ENCODE peak calls at places on chromosome X, in six cellular contexts. I is renal cortical epithelial cell; K is HS-5; Z is HFF-Myc; L is left ventricle myocardium inferior; S is CD8-positive, alpha-beta T cell. F is an unnamed sample.

GRCh38 chrX:152936306-152936705 is 38.4 kb downstream of the ZNF185 start:
- DNase-seq in L (no peak), K (no peak), S (no peak), I (no peak), Z (no peak), F (no peak)

GRCh38 chrX:2484721-2485459 is 15.9 kb downstream of the DHRSX start:
- DNase-seq in I (no peak), K (no peak), L (no peak), Z (no peak), S (no peak), F (peak)

GRCh38 chrX:9205599-9206223 is 171.8 kb upstream of the FAM9B start:
- DNase-seq in K (no peak), L (no peak), Z (no peak), S (no peak), I (no peak), F (no peak)

GRCh38 chrX:118729043-118729652 is 1.7 kb downstream of the IL13RA1 start:
- DNase-seq in S (no peak), L (no peak), Z (no peak), I (no peak), K (no peak), F (no peak)

GRCh38 chrX:23327104-23327503 is 7.5 kb upstream of the PTCHD1 start:
- DNase-seq in L (no peak), I (peak), K (no peak), Z (no peak), S (no peak), F (no peak)

GRCh38 chrX:150324035-150324728 is 38.9 kb upstream of the MAMLD1 start:
- DNase-seq in L (no peak), S (no peak), I (peak), Z (peak), K (peak), F (no peak)

GRCh38 chrX:40012800-40013682 is 84.7 kb downstream of the BCOR start:
- DNase-seq in S (no peak), Z (no peak), K (peak), I (peak), L (peak), F (peak)

GRCh38 chrX:118116308-118117068 is at the start of gene KLHL13:
- DNase-seq in L (peak), Z (no peak), I (no peak), S (no peak), K (no peak), F (no peak)

GRCh38 chrX:10001496-10001895 is 34.3 kb downstream of the CLDN34 start:
- DNase-seq in L (no peak), K (no peak), I (no peak), S (no peak), Z (no peak), F (no peak)

GRCh38 chrX:38215141-38215540 is 5.5 kb downstream of the SRPX start:
- DNase-seq in S (no peak), K (peak), Z (peak), L (no peak), I (peak), F (no peak)

GRCh38 chrX:103847174-103847870 is 15.3 kb upstream of the RAB9B start:
- DNase-seq in K (no peak), L (no peak), Z (no peak), I (peak), S (no peak), F (no peak)

GRCh38 chrX:23770142-23770541 is 12.8 kb upstream of the SAT1 start:
- DNase-seq in I (no peak), S (no peak), Z (no peak), K (no peak), L (no peak), F (no peak)

GRCh38 chrX:39718951-39719350 is 378.8 kb downstream of the BCOR start:
- DNase-seq in K (no peak), L (no peak), Z (no peak), I (no peak), S (no peak), F (no peak)

GRCh38 chrX:69033936-69034335 is 131.3 kb downstream of the PJA1 start:
- DNase-seq in L (no peak), Z (no peak), I (peak), K (no peak), S (no peak), F (no peak)

GRCh38 chrX:134368140-134368539 is 91.8 kb upstream of the HPRT1 start:
- DNase-seq in K (no peak), S (no peak), L (no peak), I (no peak), Z (no peak), F (no peak)

GRCh38 chrX:75623535-75623934 is 100.7 kb upstream of the ZDHHC15 start:
- DNase-seq in L (no peak), S (no peak), Z (no peak), I (no peak), K (no peak), F (no peak)

GRCh38 chrX:151393514-151393913 is 3.5 kb upstream of the VMA21 start:
- DNase-seq in Z (no peak), L (no peak), I (no peak), S (peak), K (no peak), F (no peak)

GRCh38 chrX:2572740-2573139 is 72.0 kb upstream of the DHRSX start:
- DNase-seq in Z (no peak), L (no peak), S (no peak), I (no peak), K (no peak), F (no peak)

GRCh38 chrX:24145340-24146186 is 4.0 kb upstream of the ZFX start:
- DNase-seq in I (peak), Z (no peak), S (no peak), K (peak), L (no peak), F (no peak)

GRCh38 chrX:50838820-50839600 is 25.0 kb upstream of the SHROOM4 start:
- DNase-seq in K (no peak), L (no peak), Z (no peak), S (no peak), I (peak), F (no peak)

GRCh38 chrX:72498782-72499181 is 73.9 kb downstream of the HDAC8 start:
- DNase-seq in I (peak), K (no peak), L (no peak), Z (no peak), S (no peak), F (no peak)

GRCh38 chrX:79524642-79525041 is 157.5 kb upstream of the ITM2A start:
- DNase-seq in L (no peak), S (no peak), K (no peak), Z (no peak), I (peak), F (no peak)

GRCh38 chrX:69285401-69285871 is 120.2 kb upstream of the PJA1 start:
- DNase-seq in L (peak), I (no peak), S (no peak), K (no peak), Z (no peak), F (no peak)

GRCh38 chrX:37912797-37913196 is 65.4 kb upstream of the DYNLT3 start:
- DNase-seq in Z (no peak), S (no peak), L (no peak), I (peak), K (no peak), F (no peak)

GRCh38 chrX:19747672-19748610 is 139.5 kb downstream of the SH3KBP1 start:
- DNase-seq in L (peak), K (no peak), Z (no peak), S (peak), I (no peak), F (peak)

GRCh38 chrX:22699591-22700091 is 300.1 kb upstream of the DDX53 start:
- DNase-seq in Z (peak), L (no peak), K (no peak), S (no peak), I (no peak), F (no peak)

GRCh38 chrX:23819385-23820234 is 36.6 kb downstream of the SAT1 start:
- DNase-seq in K (no peak), L (no peak), I (peak), S (no peak), Z (no peak), F (no peak)

GRCh38 chrX:107483976-107484726 is 34.7 kb downstream of the FRMPD3 start:
- DNase-seq in I (no peak), S (no peak), Z (no peak), K (no peak), L (peak), F (no peak)

GRCh38 chrX:153441296-153441695 is 4.6 kb downstream of the TREX2 start:
- DNase-seq in K (no peak), L (no peak), Z (no peak), I (no peak), S (no peak), F (no peak)

GRCh38 chrX:1093112-1093511 is 119.3 kb downstream of the CRLF2 start:
- DNase-seq in Z (no peak), I (no peak), K (no peak), L (no peak), S (no peak), F (no peak)

GRCh38 chrX:126655061-126655460 is 102.4 kb upstream of the DCAF12L1 start:
- DNase-seq in L (no peak), Z (no peak), K (no peak), I (peak), S (no peak), F (no peak)

GRCh38 chrX:48942895-48943294 is 14.5 kb downstream of the OTUD5 start:
- DNase-seq in I (no peak), K (no peak), Z (no peak), L (no peak), S (no peak), F (no peak)

GRCh38 chrX:46386511-46386910 is 158.7 kb downstream of the ZNF674 start:
- DNase-seq in L (no peak), I (no peak), K (no peak), S (no peak), Z (no peak), F (no peak)

GRCh38 chrX:3320471-3321046 is 25.9 kb downstream of the MXRA5 start:
- DNase-seq in S (no peak), K (no peak), I (no peak), Z (no peak), L (no peak), F (no peak)